ENCODE peak calls at places on chromosomes 12 and 14, in four cellular contexts. D is K562, J is H1, U is GM12878. I is an unnamed sample.

GRCh38 chr12:40149673-40150260 is 43.9 kb upstream of the SLC2A13 start:
- DNase-seq in J (no peak), D (no peak), U (no peak), I (no peak)

GRCh38 chr12:120497524-120498150 is 1.7 kb downstream of the DYNLL1 start:
- DNase-seq in J (no peak), D (no peak), U (no peak), I (no peak)

GRCh38 chr12:46983959-46984833 is 95.2 kb upstream of the PCED1B start:
- DNase-seq in J (no peak), D (peak; percentile 17), U (peak; percentile 2), I (peak; percentile 51)

GRCh38 chr14:55306938-55307589 is 35.8 kb downstream of the FBXO34 start:
- DNase-seq in J (no peak), U (no peak), D (no peak), I (no peak)

GRCh38 chr14:77181603-77182437 is at the start of gene TMEM63C:
- DNase-seq in D (no peak), J (peak; percentile 95), U (peak; percentile 21), I (peak; percentile 29)

GRCh38 chr14:67188326-67188725 is 914 bp upstream of the GARIN2 start:
- DNase-seq in J (no peak), D (no peak), U (no peak), I (no peak)

GRCh38 chr14:90388437-90388836 is 8.4 kb upstream of the CALM1 start:
- DNase-seq in D (peak; percentile 26), U (no peak), J (no peak), I (no peak)

GRCh38 chr12:68963456-68963859 is 30.5 kb upstream of the CPM start:
- DNase-seq in U (no peak), D (no peak), J (no peak), I (no peak)

GRCh38 chr12:42809226-42809625 is 219.7 kb upstream of the PRICKLE1 start:
- DNase-seq in U (no peak), J (no peak), D (no peak), I (no peak)

GRCh38 chr12:61993734-61994345 is 266.4 kb upstream of the USP15 start:
- DNase-seq in D (peak; percentile 9), U (no peak), J (no peak), I (peak; percentile 14)

GRCh38 chr12:26936559-26937442 is 980 bp downstream of the INTS13 start:
- DNase-seq in J (no peak), D (no peak), U (no peak), I (no peak)

GRCh38 chr14:32469388-32470160 is 140.5 kb downstream of the AKAP6 start:
- DNase-seq in U (no peak), D (peak; percentile 8), J (no peak), I (peak; percentile 63)

GRCh38 chr12:2160043-2160442 is 107.3 kb downstream of the CACNA1C start:
- DNase-seq in D (no peak), J (no peak), U (no peak), I (no peak)

GRCh38 chr14:104132981-104133380 is 5.4 kb upstream of the KIF26A start:
- DNase-seq in U (no peak), J (no peak), D (no peak), I (no peak)

GRCh38 chr14:104128981-104129380 is 9.4 kb upstream of the KIF26A start:
- DNase-seq in J (no peak), D (no peak), U (no peak), I (no peak)

GRCh38 chr14:104131968-104132732 is 6.2 kb upstream of the KIF26A start:
- DNase-seq in J (no peak), D (no peak), U (no peak), I (no peak)

GRCh38 chr14:104129556-104129955 is 8.8 kb upstream of the KIF26A start:
- DNase-seq in U (no peak), D (no peak), J (no peak), I (no peak)

GRCh38 chr14:104130974-104131651 is 7.3 kb upstream of the KIF26A start:
- DNase-seq in U (no peak), D (no peak), J (no peak), I (peak; percentile 23)
- TF ChIP-seq BRCA1 in U (no peak), D (no peak), J (peak; percentile 16), I (no peak)

DNA sequence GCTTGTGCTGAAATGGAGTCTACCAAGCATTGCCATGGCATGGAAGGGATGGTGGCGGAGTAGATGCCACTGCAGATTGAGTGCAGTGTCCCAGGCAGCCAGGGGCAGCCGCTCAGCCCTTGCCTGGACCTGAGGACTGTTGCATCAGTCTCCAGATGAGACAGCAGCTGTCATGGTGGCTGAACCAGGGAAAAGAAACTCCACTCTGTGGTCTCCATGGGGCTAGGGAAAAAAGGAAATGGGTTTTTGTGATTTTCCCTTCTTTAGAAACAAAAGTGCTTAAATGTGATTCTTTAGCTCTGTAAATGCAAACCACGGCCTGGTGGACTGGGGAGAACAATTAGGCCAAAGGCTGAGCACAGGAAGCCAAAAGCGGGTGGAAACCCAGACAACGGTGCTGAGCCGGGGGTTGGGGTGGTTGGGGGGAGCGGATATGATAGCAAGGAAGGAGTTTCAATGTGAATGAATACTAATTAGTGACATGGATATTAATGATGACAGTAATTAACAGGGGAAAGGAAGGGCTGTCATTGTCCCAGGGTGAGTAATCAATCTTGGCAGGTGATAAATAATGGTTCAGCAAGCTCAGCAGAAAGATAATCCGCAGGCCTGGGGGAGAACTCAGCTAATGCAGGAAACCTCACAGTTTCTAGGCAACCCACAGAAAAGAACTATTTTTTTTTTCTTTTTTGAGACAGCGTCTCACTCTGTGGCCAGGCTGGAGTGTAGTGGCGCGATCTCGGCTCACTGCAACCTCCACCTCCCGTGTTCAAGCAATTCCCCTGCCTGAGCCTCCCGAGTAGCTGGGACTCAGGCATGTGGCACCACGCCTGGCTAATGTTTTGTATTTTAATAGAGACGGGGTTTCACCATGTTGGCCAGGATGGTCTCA is 442.6 kb downstream of the DPF3 start:
- DNase-seq in J (no peak), U (peak; percentile 84), D (no peak), I (no peak)
- TF ChIP-seq HDAC2 in J (no peak), U (no peak), D (no peak), I (no peak)

GRCh38 chr14:74937171-74937570 is 14.1 kb upstream of the RPS6KL1 start:
- DNase-seq in D (no peak), J (no peak), U (no peak), I (no peak)
- H3K4me1 ChIP-seq in D (peaks cover 15% of the 10 kb centered on the region), J (no peaks in the 10 kb centered on the region), U (peaks cover 43% of the 10 kb centered on the region), I (peaks cover 42% of the 10 kb centered on the region)

GRCh38 chr12:28177862-28178261 is 12.4 kb upstream of the CCDC91 start:
- DNase-seq in U (no peak), D (no peak), J (no peak), I (no peak)

GRCh38 chr12:28178775-28179174 is 11.5 kb upstream of the CCDC91 start:
- DNase-seq in J (no peak), D (no peak), U (no peak), I (no peak)

GRCh38 chr12:28175098-28175589 is 15.1 kb upstream of the CCDC91 start:
- DNase-seq in D (no peak), U (no peak), J (no peak), I (no peak)

GRCh38 chr12:28176295-28176694 is 14.0 kb upstream of the CCDC91 start:
- DNase-seq in U (no peak), J (no peak), D (no peak), I (no peak)

DNA sequence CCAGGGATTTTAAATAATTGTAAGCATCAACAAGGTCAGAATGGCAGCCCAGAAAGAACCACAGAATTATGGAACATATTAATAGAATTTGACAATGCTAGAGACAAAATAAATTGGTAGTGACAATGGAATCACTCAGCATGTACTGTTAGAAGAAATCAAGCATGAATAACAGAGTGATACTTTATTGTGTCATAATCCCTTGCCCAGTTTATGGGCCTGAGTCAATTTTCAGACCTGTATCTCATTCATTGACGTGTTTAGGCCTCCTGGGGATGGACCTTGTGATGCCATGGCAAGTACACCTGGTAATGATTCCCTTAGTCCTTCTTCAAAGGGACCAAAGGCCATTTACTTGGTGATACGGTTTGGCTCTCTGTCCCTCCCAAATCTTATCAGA is 12.8 kb upstream of the CCDC91 start:
- DNase-seq in U (no peak), J (no peak), D (no peak), I (no peak)
- TF ChIP-seq BRCA1 in U (no peak), J (no peak), D (no peak), I (no peak)

GRCh38 chr12:49748800-49749199 is 7.4 kb downstream of the TMBIM6 start:
- DNase-seq in J (no peak), U (no peak), D (no peak), I (no peak)

GRCh38 chr12:49750994-49751393 is 9.6 kb downstream of the TMBIM6 start:
- DNase-seq in U (no peak), D (no peak), J (no peak), I (no peak)

GRCh38 chr12:49744363-49744885 is 3.1 kb downstream of the TMBIM6 start:
- DNase-seq in D (no peak), J (no peak), U (no peak), I (no peak)

GRCh38 chr12:49748306-49748705 is 6.9 kb downstream of the TMBIM6 start:
- DNase-seq in U (no peak), J (no peak), D (no peak), I (no peak)

GRCh38 chr12:49750027-49750977 is 8.9 kb downstream of the TMBIM6 start:
- DNase-seq in D (no peak), U (peak; percentile 36), J (no peak), I (peak; percentile 31)
- TF ChIP-seq HDAC2 in D (no peak), U (no peak), J (no peak), I (no peak)

GRCh38 chr14:84541008-84541407 is 988.9 kb upstream of the FLRT2 start:
- DNase-seq in D (no peak), U (no peak), J (no peak), I (no peak)

GRCh38 chr14:84546236-84546635 is 983.7 kb upstream of the FLRT2 start:
- DNase-seq in D (no peak), J (no peak), U (no peak), I (no peak)

DNA sequence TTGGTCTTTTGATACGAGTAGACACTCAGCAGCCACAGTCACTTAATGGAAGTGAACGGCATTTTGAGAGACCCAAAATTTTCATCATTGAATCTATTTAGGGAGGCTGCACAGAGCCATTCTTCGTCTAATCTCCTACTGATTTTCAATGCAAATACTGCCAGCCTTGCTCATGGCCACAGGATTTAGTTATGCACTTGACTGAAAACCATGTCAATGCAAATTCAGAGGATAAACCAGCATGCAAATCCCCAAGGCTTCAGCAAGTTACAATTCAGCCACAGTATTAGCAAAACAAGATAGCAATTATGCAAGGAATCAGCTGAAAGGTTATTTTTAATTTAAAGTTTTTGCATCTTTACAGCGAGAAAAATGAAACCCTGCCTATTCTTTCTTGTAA is 985.5 kb upstream of the FLRT2 start:
- DNase-seq in J (no peak), D (no peak), U (no peak), I (no peak)
- H3K4me1 ChIP-seq in J (no peaks in the 10 kb centered on the region), D (no peaks in the 10 kb centered on the region), U (no peaks in the 10 kb centered on the region), I (no peaks in the 10 kb centered on the region)

GRCh38 chr12:100141666-100141997 is 1.0 kb downstream of the BLTP3B start:
- DNase-seq in D (peak; percentile 18), U (no peak), J (no peak), I (no peak)
- TF ChIP-seq BRCA1 in D (no peak), U (no peak), J (no peak), I (no peak)

GRCh38 chr14:89308232-89308959 is 108.6 kb downstream of the FOXN3 start:
- DNase-seq in J (no peak), D (no peak), U (no peak), I (no peak)
- TF ChIP-seq HDAC2 in J (no peak), D (no peak), U (no peak), I (no peak)

GRCh38 chr14:99181804-99182520 is 90.0 kb downstream of the BCL11B start:
- DNase-seq in J (no peak), D (no peak), U (no peak), I (no peak)
- H3K4me1 ChIP-seq in J (no peaks in the 10 kb centered on the region), D (no peaks in the 10 kb centered on the region), U (no peaks in the 10 kb centered on the region), I (no peaks in the 10 kb centered on the region)

GRCh38 chr12:6335451-6336078 is 6.3 kb downstream of the TNFRSF1A start:
- DNase-seq in D (peak; percentile 76), U (peak; percentile 60), J (no peak), I (peak; percentile 90)
- TF ChIP-seq BRCA1 in D (no peak), U (no peak), J (no peak), I (no peak)